ENCODE peak calls at places on chromosomes 13 and 19, in four cellular contexts. D is HepG2, H is H1, O is K562. W is an unnamed sample.

GRCh38 chr19:13130886-13131490 is 12.9 kb downstream of the NACC1 start:
- DNase-seq in H (no peak), D (no peak), O (no peak), W (no peak)

GRCh38 chr19:29583196-29584006 is 22.7 kb upstream of the POP4 start:
- DNase-seq in D (no peak), O (no peak), H (no peak), W (no peak)

GRCh38 chr13:51361111-51361510 is 21.6 kb downstream of the SERPINE3 start:
- DNase-seq in O (no peak), H (no peak), D (no peak), W (no peak)

GRCh38 chr13:59621791-59622190 is 541.9 kb downstream of the DIAPH3 start:
- DNase-seq in O (no peak), D (no peak), H (no peak), W (no peak)

GRCh38 chr13:28540612-28541011 is 45.7 kb upstream of the FLT1 start:
- DNase-seq in H (no peak), O (no peak), D (no peak), W (no peak)

GRCh38 chr13:79776538-79776937 is 295.6 kb downstream of the NDFIP2 start:
- DNase-seq in H (no peak), D (no peak), O (no peak), W (no peak)

GRCh38 chr19:19485161-19485997 is 30.0 kb downstream of the TSSK6 start:
- DNase-seq in D (no peak), H (no peak), O (no peak), W (no peak)

GRCh38 chr19:16216744-16217670 is 19.3 kb downstream of the AP1M1 start:
- DNase-seq in H (no peak), O (no peak), D (no peak), W (no peak)

GRCh38 chr13:75318138-75318833 is 163.7 kb downstream of the TBC1D4 start:
- DNase-seq in H (no peak), D (no peak), O (no peak), W (no peak)

GRCh38 chr13:42064259-42064658 is 15.8 kb downstream of the DGKH start:
- DNase-seq in O (no peak), H (no peak), D (no peak), W (no peak)

GRCh38 chr19:42254083-42254849 is 662 bp downstream of the ERF start:
- DNase-seq in D (peak), O (peak), H (peak), W (peak)

GRCh38 chr19:31132753-31133110 is 216.5 kb downstream of the TSHZ3 start:
- DNase-seq in O (no peak), D (no peak), H (no peak), W (no peak)

GRCh38 chr19:6663236-6664187 is 6.4 kb downstream of the TNFSF14 start:
- DNase-seq in D (no peak), O (no peak), H (no peak), W (no peak)

GRCh38 chr19:5376928-5377327 is 36.3 kb upstream of the PTPRS start:
- DNase-seq in H (no peak), O (no peak), D (no peak), W (no peak)

GRCh38 chr19:55080121-55080914 is 4.6 kb downstream of the EPS8L1 start:
- DNase-seq in D (peak), H (peak), O (peak), W (no peak)
- TF ChIP-seq POLR2A in D (peak), H (no peak), O (peak), W (no peak)

GRCh38 chr19:8519388-8519787 is 5.4 kb upstream of the ZNF414 start:
- DNase-seq in D (no peak), H (no peak), O (no peak), W (no peak)

GRCh38 chr19:8513687-8514504 is at the start of gene ZNF414:
- DNase-seq in D (peak), O (peak), H (peak), W (peak)

GRCh38 chr19:8517551-8518442 is 3.8 kb upstream of the ZNF414 start:
- DNase-seq in O (no peak), D (no peak), H (no peak), W (no peak)

GRCh38 chr19:8515317-8515716 is 1.4 kb upstream of the ZNF414 start:
- DNase-seq in D (no peak), H (no peak), O (no peak), W (no peak)

GRCh38 chr19:8518536-8518935 is 4.6 kb upstream of the ZNF414 start:
- DNase-seq in D (no peak), O (no peak), H (no peak), W (no peak)
- TF ChIP-seq TAF1 in D (no peak), O (no peak), H (no peak), W (no peak)

GRCh38 chr13:21147827-21148226 is 28.5 kb downstream of the SKA3 start:
- DNase-seq in H (no peak), O (peak), D (no peak), W (no peak)
- TF ChIP-seq POLR2AphosphoS5 in H (peak), O (no peak), D (no peak), W (peak)

GRCh38 chr19:18310118-18310909 is 12.6 kb downstream of the LSM4 start:
- DNase-seq in H (no peak), O (peak), D (no peak), W (no peak)
- TF ChIP-seq POLR2A in H (no peak), O (no peak), D (no peak), W (no peak)

GRCh38 chr19:9570255-9570654 is 14.0 kb downstream of the ZNF121 start:
- DNase-seq in D (peak), H (no peak), O (no peak), W (no peak)
- TF ChIP-seq TAF1 in D (no peak), H (no peak), O (no peak), W (no peak)